ENCODE peak calls at places on chromosomes 5 and 9, in ten cellular contexts. R is NCI-H774, Z is iris pigment epithelial cell, H is C1 segment of cervical spinal cord, N is T-helper 1 cell, W is K562, M is dermis microvascular lymphatic vessel endothelial cell, E is frontal cortex, U is amniotic stem cell, B is GM23248. T is an unnamed sample.

GRCh38 chr5:100516285-100516684 is 18.9 kb upstream of the FAM174A start:
- DNase-seq in R (no peak), Z (no peak), H (no peak), N (no peak), W (no peak), M (no peak), E (no peak), U (no peak), B (no peak), T (no peak)

GRCh38 chr5:38866362-38867070 is 20.7 kb downstream of the OSMR start:
- DNase-seq in R (no peak), Z (no peak), H (no peak), N (no peak), W (no peak), M (no peak), E (no peak), U (no peak), B (no peak), T (no peak)

GRCh38 chr5:103393131-103393754 is 134.7 kb downstream of the MACIR start:
- DNase-seq in R (no peak), Z (peak), H (no peak), N (no peak), W (no peak), M (no peak), E (no peak), U (no peak), B (peak), T (no peak)

GRCh38 chr5:52869391-52869790 is 81.7 kb downstream of the ITGA1 start:
- DNase-seq in R (no peak), Z (no peak), H (no peak), N (no peak), W (no peak), M (no peak), E (no peak), U (no peak), B (no peak), T (no peak)

GRCh38 chr9:136711751-136712689 is at the start of gene DIPK1B:
- DNase-seq in R (peak), Z (no peak), H (no peak), N (no peak), W (peak), M (no peak), E (peak), U (no peak), B (peak), T (no peak)

GRCh38 chr5:175731756-175732465 is 74.0 kb downstream of the HRH2 start:
- DNase-seq in R (no peak), Z (no peak), H (no peak), N (no peak), W (no peak), M (no peak), E (no peak), U (no peak), B (no peak), T (no peak)

GRCh38 chr5:137105351-137105750 is 393.8 kb downstream of the SPOCK1 start:
- DNase-seq in R (no peak), Z (no peak), H (no peak), N (no peak), W (no peak), M (no peak), E (no peak), U (no peak), B (no peak), T (no peak)

GRCh38 chr9:98460704-98461103 is 205.3 kb upstream of the TBC1D2 start:
- DNase-seq in R (no peak), Z (no peak), H (no peak), N (no peak), W (no peak), M (no peak), E (no peak), U (no peak), B (no peak), T (no peak)

GRCh38 chr5:168047043-168047668 is 244.3 kb upstream of the WWC1 start:
- DNase-seq in R (peak), Z (peak), H (peak), N (no peak), W (peak), M (peak), E (peak), U (no peak), B (peak), T (no peak)

GRCh38 chr9:130365323-130365721 is 79.4 kb upstream of the ASS1 start:
- DNase-seq in R (no peak), Z (no peak), H (no peak), N (no peak), W (no peak), M (no peak), E (no peak), U (no peak), B (no peak), T (no peak)

GRCh38 chr5:2908086-2908485 is 156.6 kb upstream of the IRX2 start:
- DNase-seq in R (no peak), Z (no peak), H (no peak), N (no peak), W (no peak), M (no peak), E (no peak), U (no peak), B (no peak), T (no peak)

GRCh38 chr5:112109331-112109993 is 309.6 kb downstream of the EPB41L4A start:
- DNase-seq in R (no peak), Z (peak), H (no peak), N (no peak), W (no peak), M (no peak), E (no peak), U (no peak), B (peak), T (no peak)

T was measured in T-helper 17 cell.